ENCODE peak calls at places on chromosomes 3 and 15, in four cellular contexts. One of them, this sample, is unnamed.

GRCh38 chr3:176978441-176978840 is 218.8 kb downstream of the TBL1XR1 start:
- DNase-seq in stimulated activated naive CD8-positive, alpha-beta T cell treated with anti-CD3 and anti-CD28 coated beads, Interleukin-15, Interleukin-2, amounts not matched to agents 100 U/mL and 50 U/mL, for 24 hours: no peak
- DNase-seq in sigmoid colon: no peak
- DNase-seq in ascending aorta: no peak
- DNase-seq in this sample: no peak

GRCh38 chr3:197021231-197021630 is 8.4 kb downstream of the MELTF start:
- DNase-seq in stimulated activated naive CD8-positive, alpha-beta T cell treated with anti-CD3 and anti-CD28 coated beads, Interleukin-15, Interleukin-2, amounts not matched to agents 100 U/mL and 50 U/mL, for 24 hours: no peak
- DNase-seq in sigmoid colon: peak
- DNase-seq in ascending aorta: no peak
- DNase-seq in this sample: no peak

GRCh38 chr15:64883997-64884511 is 27.6 kb upstream of the ANKDD1A start:
- DNase-seq in stimulated activated naive CD8-positive, alpha-beta T cell treated with anti-CD3 and anti-CD28 coated beads, Interleukin-15, Interleukin-2, amounts not matched to agents 100 U/mL and 50 U/mL, for 24 hours: peak
- DNase-seq in sigmoid colon: peak
- DNase-seq in ascending aorta: peak
- DNase-seq in this sample: peak

GRCh38 chr3:196225086-196225485 is 8.8 kb downstream of the SLC51A start:
- DNase-seq in stimulated activated naive CD8-positive, alpha-beta T cell treated with anti-CD3 and anti-CD28 coated beads, Interleukin-15, Interleukin-2, amounts not matched to agents 100 U/mL and 50 U/mL, for 24 hours: no peak
- DNase-seq in sigmoid colon: peak
- DNase-seq in ascending aorta: no peak
- DNase-seq in this sample: no peak

GRCh38 chr3:175729466-175729865 is 870.3 kb downstream of the NAALADL2 start:
- DNase-seq in stimulated activated naive CD8-positive, alpha-beta T cell treated with anti-CD3 and anti-CD28 coated beads, Interleukin-15, Interleukin-2, amounts not matched to agents 100 U/mL and 50 U/mL, for 24 hours: no peak
- DNase-seq in sigmoid colon: no peak
- DNase-seq in ascending aorta: no peak
- DNase-seq in this sample: no peak

GRCh38 chr3:38636464-38636863 is 13.0 kb downstream of the SCN5A start:
- DNase-seq in stimulated activated naive CD8-positive, alpha-beta T cell treated with anti-CD3 and anti-CD28 coated beads, Interleukin-15, Interleukin-2, amounts not matched to agents 100 U/mL and 50 U/mL, for 24 hours: no peak
- DNase-seq in sigmoid colon: no peak
- DNase-seq in ascending aorta: no peak
- DNase-seq in this sample: no peak

GRCh38 chr3:65230251-65231140 is 542.7 kb upstream of the ADAMTS9 start:
- DNase-seq in stimulated activated naive CD8-positive, alpha-beta T cell treated with anti-CD3 and anti-CD28 coated beads, Interleukin-15, Interleukin-2, amounts not matched to agents 100 U/mL and 50 U/mL, for 24 hours: no peak
- DNase-seq in sigmoid colon: no peak
- DNase-seq in ascending aorta: no peak
- DNase-seq in this sample: no peak

GRCh38 chr15:100651253-100651652 is 48.9 kb downstream of the ASB7 start:
- DNase-seq in stimulated activated naive CD8-positive, alpha-beta T cell treated with anti-CD3 and anti-CD28 coated beads, Interleukin-15, Interleukin-2, amounts not matched to agents 100 U/mL and 50 U/mL, for 24 hours: no peak
- DNase-seq in sigmoid colon: no peak
- DNase-seq in ascending aorta: no peak
- DNase-seq in this sample: no peak

GRCh38 chr15:82186748-82187415 is 75.7 kb downstream of the EFL1 start:
- DNase-seq in stimulated activated naive CD8-positive, alpha-beta T cell treated with anti-CD3 and anti-CD28 coated beads, Interleukin-15, Interleukin-2, amounts not matched to agents 100 U/mL and 50 U/mL, for 24 hours: no peak
- DNase-seq in sigmoid colon: no peak
- DNase-seq in ascending aorta: no peak
- DNase-seq in this sample: no peak

GRCh38 chr3:171950373-171950772 is 89.0 kb upstream of the FNDC3B start:
- DNase-seq in stimulated activated naive CD8-positive, alpha-beta T cell treated with anti-CD3 and anti-CD28 coated beads, Interleukin-15, Interleukin-2, amounts not matched to agents 100 U/mL and 50 U/mL, for 24 hours: no peak
- DNase-seq in sigmoid colon: no peak
- DNase-seq in ascending aorta: no peak
- DNase-seq in this sample: no peak

GRCh38 chr3:10665611-10666010 is 150.4 kb upstream of the SLC6A11 start:
- DNase-seq in stimulated activated naive CD8-positive, alpha-beta T cell treated with anti-CD3 and anti-CD28 coated beads, Interleukin-15, Interleukin-2, amounts not matched to agents 100 U/mL and 50 U/mL, for 24 hours: no peak
- DNase-seq in sigmoid colon: no peak
- DNase-seq in ascending aorta: no peak
- DNase-seq in this sample: no peak

GRCh38 chr3:20905210-20905805 is 719.3 kb upstream of the SGO1 start:
- DNase-seq in stimulated activated naive CD8-positive, alpha-beta T cell treated with anti-CD3 and anti-CD28 coated beads, Interleukin-15, Interleukin-2, amounts not matched to agents 100 U/mL and 50 U/mL, for 24 hours: no peak
- DNase-seq in sigmoid colon: no peak
- DNase-seq in ascending aorta: no peak
- DNase-seq in this sample: no peak

GRCh38 chr3:58260733-58261132 is 23.1 kb downstream of the ABHD6 start:
- DNase-seq in stimulated activated naive CD8-positive, alpha-beta T cell treated with anti-CD3 and anti-CD28 coated beads, Interleukin-15, Interleukin-2, amounts not matched to agents 100 U/mL and 50 U/mL, for 24 hours: no peak
- DNase-seq in sigmoid colon: no peak
- DNase-seq in ascending aorta: no peak
- DNase-seq in this sample: no peak

GRCh38 chr3:25084016-25084415 is 344.0 kb upstream of the RARB start:
- DNase-seq in stimulated activated naive CD8-positive, alpha-beta T cell treated with anti-CD3 and anti-CD28 coated beads, Interleukin-15, Interleukin-2, amounts not matched to agents 100 U/mL and 50 U/mL, for 24 hours: no peak
- DNase-seq in sigmoid colon: no peak
- DNase-seq in ascending aorta: no peak
- DNase-seq in this sample: no peak

GRCh38 chr3:11718582-11719405 is 75.1 kb upstream of the VGLL4 start:
- DNase-seq in stimulated activated naive CD8-positive, alpha-beta T cell treated with anti-CD3 and anti-CD28 coated beads, Interleukin-15, Interleukin-2, amounts not matched to agents 100 U/mL and 50 U/mL, for 24 hours: peak
- DNase-seq in sigmoid colon: peak
- DNase-seq in ascending aorta: no peak
- DNase-seq in this sample: peak

GRCh38 chr15:59028387-59028955 is 41.0 kb downstream of the RNF111 start:
- DNase-seq in stimulated activated naive CD8-positive, alpha-beta T cell treated with anti-CD3 and anti-CD28 coated beads, Interleukin-15, Interleukin-2, amounts not matched to agents 100 U/mL and 50 U/mL, for 24 hours: no peak
- DNase-seq in sigmoid colon: no peak
- DNase-seq in ascending aorta: no peak
- DNase-seq in this sample: no peak

GRCh38 chr15:57726411-57726810 is 19.9 kb downstream of the POLR2M start:
- DNase-seq in stimulated activated naive CD8-positive, alpha-beta T cell treated with anti-CD3 and anti-CD28 coated beads, Interleukin-15, Interleukin-2, amounts not matched to agents 100 U/mL and 50 U/mL, for 24 hours: no peak
- DNase-seq in sigmoid colon: no peak
- DNase-seq in ascending aorta: no peak
- DNase-seq in this sample: no peak

GRCh38 chr3:133905376-133905775 is 9.7 kb upstream of the RAB6B start:
- DNase-seq in stimulated activated naive CD8-positive, alpha-beta T cell treated with anti-CD3 and anti-CD28 coated beads, Interleukin-15, Interleukin-2, amounts not matched to agents 100 U/mL and 50 U/mL, for 24 hours: no peak
- DNase-seq in sigmoid colon: no peak
- DNase-seq in ascending aorta: no peak
- DNase-seq in this sample: no peak

GRCh38 chr3:47339951-47340350 is 40.9 kb upstream of the PTPN23 start:
- DNase-seq in stimulated activated naive CD8-positive, alpha-beta T cell treated with anti-CD3 and anti-CD28 coated beads, Interleukin-15, Interleukin-2, amounts not matched to agents 100 U/mL and 50 U/mL, for 24 hours: no peak
- DNase-seq in sigmoid colon: peak
- DNase-seq in ascending aorta: no peak
- DNase-seq in this sample: no peak

GRCh38 chr3:53845103-53845880 is 927 bp downstream of the CHDH start:
- DNase-seq in stimulated activated naive CD8-positive, alpha-beta T cell treated with anti-CD3 and anti-CD28 coated beads, Interleukin-15, Interleukin-2, amounts not matched to agents 100 U/mL and 50 U/mL, for 24 hours: peak
- DNase-seq in sigmoid colon: peak
- DNase-seq in ascending aorta: no peak
- DNase-seq in this sample: peak

GRCh38 chr3:30343067-30343831 is 263.2 kb upstream of the TGFBR2 start:
- DNase-seq in stimulated activated naive CD8-positive, alpha-beta T cell treated with anti-CD3 and anti-CD28 coated beads, Interleukin-15, Interleukin-2, amounts not matched to agents 100 U/mL and 50 U/mL, for 24 hours: no peak
- DNase-seq in sigmoid colon: no peak
- DNase-seq in ascending aorta: no peak
- DNase-seq in this sample: no peak

GRCh38 chr3:48130321-48130881 is 57.8 kb downstream of the CDC25A start:
- DNase-seq in stimulated activated naive CD8-positive, alpha-beta T cell treated with anti-CD3 and anti-CD28 coated beads, Interleukin-15, Interleukin-2, amounts not matched to agents 100 U/mL and 50 U/mL, for 24 hours: no peak
- DNase-seq in sigmoid colon: peak
- DNase-seq in ascending aorta: peak
- DNase-seq in this sample: no peak

GRCh38 chr3:120098710-120099109 is 4.5 kb upstream of the GSK3B start:
- DNase-seq in stimulated activated naive CD8-positive, alpha-beta T cell treated with anti-CD3 and anti-CD28 coated beads, Interleukin-15, Interleukin-2, amounts not matched to agents 100 U/mL and 50 U/mL, for 24 hours: no peak
- DNase-seq in sigmoid colon: no peak
- DNase-seq in ascending aorta: no peak
- DNase-seq in this sample: no peak

GRCh38 chr3:184524981-184525336 is 36.6 kb upstream of the EPHB3 start:
- DNase-seq in stimulated activated naive CD8-positive, alpha-beta T cell treated with anti-CD3 and anti-CD28 coated beads, Interleukin-15, Interleukin-2, amounts not matched to agents 100 U/mL and 50 U/mL, for 24 hours: peak
- DNase-seq in sigmoid colon: no peak
- DNase-seq in ascending aorta: no peak
- DNase-seq in this sample: no peak